ENCODE peak calls at places on chromosomes 3 and 15, in nine cellular contexts. P, U, K, A, X, B, Y, L and C are unnamed samples.
A peak's percentile ranks its signal among the peaks of the same experiment; 100 is the strongest.

GRCh38 chr15:96321422-96322391 is 8.8 kb upstream of the NR2F2 start:
- DNase-seq in P (no peak), U (no peak), K (peak; percentile 53), A (peak; percentile 76), X (peak; percentile 29), B (no peak), Y (no peak), L (no peak), C (no peak)

GRCh38 chr3:98730338-98730737 is 32.8 kb upstream of the ST3GAL6 start:
- DNase-seq in P (peak; percentile 67), U (no peak), K (peak; percentile 19), A (no peak), X (no peak), B (no peak), Y (no peak), L (no peak), C (no peak)

GRCh38 chr3:71545330-71545729 is 38.2 kb downstream of the FOXP1 start:
- DNase-seq in P (no peak), U (no peak), K (no peak), A (no peak), X (no peak), B (no peak), Y (no peak), L (no peak), C (no peak)

GRCh38 chr3:196636369-196637349 is 2.8 kb upstream of the NRROS start:
- DNase-seq in P (peak; percentile 57), U (no peak), K (peak; percentile 53), A (no peak), X (no peak), B (no peak), Y (no peak), L (no peak), C (no peak)

GRCh38 chr3:139571744-139572143 is 32.2 kb upstream of the RBP1 start:
- DNase-seq in P (no peak), U (no peak), K (no peak), A (no peak), X (no peak), B (no peak), Y (no peak), L (no peak), C (no peak)

GRCh38 chr15:40242671-40243070 is 3.8 kb downstream of the PAK6 start:
- DNase-seq in P (no peak), U (no peak), K (no peak), A (no peak), X (no peak), B (no peak), Y (no peak), L (no peak), C (no peak)

GRCh38 chr15:81105521-81105920 is 28.5 kb upstream of the CFAP161 start:
- DNase-seq in P (no peak), U (no peak), K (peak; percentile 31), A (no peak), X (no peak), B (no peak), Y (no peak), L (no peak), C (no peak)

GRCh38 chr15:89364341-89364740 is 29.7 kb upstream of the POLG start:
- DNase-seq in P (peak; percentile 95), U (no peak), K (no peak), A (no peak), X (no peak), B (no peak), Y (no peak), L (peak; percentile 49), C (no peak)

GRCh38 chr3:137770821-137771399 is 6.8 kb downstream of the SOX14 start:
- DNase-seq in P (no peak), U (peak; percentile 51), K (no peak), A (no peak), X (no peak), B (no peak), Y (no peak), L (no peak), C (no peak)

GRCh38 chr15:87874896-87875661 is 381.5 kb downstream of the NTRK3 start:
- DNase-seq in P (no peak), U (peak; percentile 7), K (peak; percentile 89), A (no peak), X (no peak), B (no peak), Y (no peak), L (peak; percentile 20), C (peak; percentile 21)

GRCh38 chr3:56251343-56251945 is 216.8 kb downstream of the ERC2 start:
- DNase-seq in P (peak; percentile 52), U (peak; percentile 50), K (peak; percentile 55), A (no peak), X (no peak), B (no peak), Y (no peak), L (peak; percentile 3), C (peak; percentile 12)

GRCh38 chr3:136836511-136837156 is 17.7 kb downstream of the SLC35G2 start:
- DNase-seq in P (no peak), U (no peak), K (no peak), A (no peak), X (no peak), B (no peak), Y (no peak), L (no peak), C (no peak)

GRCh38 chr3:75042941-75043340 is 428.5 kb upstream of the CNTN3 start:
- DNase-seq in P (peak; percentile 1), U (no peak), K (no peak), A (no peak), X (no peak), B (no peak), Y (no peak), L (no peak), C (no peak)

GRCh38 chr15:43410572-43411214 is 39.8 kb downstream of the TUBGCP4 start:
- DNase-seq in P (peak; percentile 22), U (no peak), K (peak; percentile 13), A (no peak), X (no peak), B (no peak), Y (no peak), L (no peak), C (no peak)

GRCh38 chr15:58495836-58496501 is 64.2 kb downstream of the LIPC start:
- DNase-seq in P (peak; percentile 41), U (no peak), K (no peak), A (no peak), X (no peak), B (no peak), Y (no peak), L (no peak), C (no peak)

GRCh38 chr15:82393671-82394070 is 35.9 kb upstream of the GOLGA6L9 start:
- DNase-seq in P (no peak), U (no peak), K (peak; percentile 13), A (no peak), X (no peak), B (no peak), Y (no peak), L (no peak), C (no peak)

GRCh38 chr3:277873-278272 is 81.3 kb downstream of the CHL1 start:
- DNase-seq in P (no peak), U (no peak), K (no peak), A (no peak), X (no peak), B (no peak), Y (no peak), L (no peak), C (no peak)

GRCh38 chr3:127722928-127723603 is 50.3 kb downstream of the ABTB1 start:
- DNase-seq in P (no peak), U (no peak), K (no peak), A (peak; percentile 66), X (no peak), B (no peak), Y (no peak), L (no peak), C (no peak)

GRCh38 chr15:37995461-37996347 is 61.3 kb downstream of the TMCO5A start:
- DNase-seq in P (peak; percentile 57), U (peak; percentile 45), K (peak; percentile 79), A (no peak), X (peak; percentile 23), B (peak; percentile 16), Y (no peak), L (peak; percentile 35), C (no peak)

GRCh38 chr3:101903426-101903825 is 54.1 kb downstream of the NFKBIZ start:
- DNase-seq in P (no peak), U (no peak), K (peak; percentile 80), A (no peak), X (no peak), B (no peak), Y (no peak), L (no peak), C (no peak)

GRCh38 chr3:128343287-128344045 is 123.2 kb downstream of the DNAJB8 start:
- DNase-seq in P (peak; percentile 72), U (peak; percentile 42), K (peak; percentile 77), A (no peak), X (no peak), B (no peak), Y (no peak), L (no peak), C (no peak)

GRCh38 chr15:97598353-97598798 is 362.1 kb upstream of the ARRDC4 start:
- DNase-seq in P (no peak), U (no peak), K (no peak), A (no peak), X (no peak), B (no peak), Y (no peak), L (no peak), C (no peak)

GRCh38 chr3:195550723-195551122 is 7.6 kb upstream of the PPP1R2 start:
- DNase-seq in P (no peak), U (no peak), K (no peak), A (no peak), X (no peak), B (no peak), Y (peak; percentile 22), L (no peak), C (no peak)

GRCh38 chr3:112888388-112889085 is 41.9 kb upstream of the CD200R1L start:
- DNase-seq in P (no peak), U (no peak), K (peak; percentile 18), A (no peak), X (no peak), B (no peak), Y (no peak), L (no peak), C (no peak)

GRCh38 chr3:55416381-55416821 is 70.7 kb downstream of the WNT5A start:
- DNase-seq in P (no peak), U (no peak), K (peak; percentile 93), A (no peak), X (no peak), B (no peak), Y (no peak), L (no peak), C (no peak)

GRCh38 chr3:137020315-137020714 is 62.5 kb downstream of the IL20RB start:
- DNase-seq in P (no peak), U (no peak), K (no peak), A (no peak), X (no peak), B (no peak), Y (no peak), L (no peak), C (no peak)

GRCh38 chr15:44298878-44299277 is 10.4 kb downstream of the GOLM2 start:
- DNase-seq in P (peak; percentile 11), U (no peak), K (peak; percentile 11), A (no peak), X (no peak), B (no peak), Y (no peak), L (no peak), C (no peak)

GRCh38 chr3:120985242-120985641 is 77.2 kb downstream of the STXBP5L start:
- DNase-seq in P (no peak), U (no peak), K (no peak), A (no peak), X (no peak), B (no peak), Y (no peak), L (no peak), C (no peak)

GRCh38 chr3:42527368-42527917 is 25.0 kb downstream of the VIPR1 start:
- DNase-seq in P (no peak), U (no peak), K (no peak), A (no peak), X (no peak), B (no peak), Y (no peak), L (no peak), C (no peak)

GRCh38 chr15:31172606-31173005 is 71.1 kb upstream of the TRPM1 start:
- DNase-seq in P (no peak), U (no peak), K (no peak), A (no peak), X (no peak), B (no peak), Y (no peak), L (no peak), C (no peak)

GRCh38 chr15:40398413-40398873 is 7.2 kb upstream of the IVD start:
- DNase-seq in P (peak; percentile 93), U (no peak), K (no peak), A (no peak), X (no peak), B (no peak), Y (no peak), L (no peak), C (no peak)